ENCODE peak calls at places on chromosomes 16 and 17, in eight cellular contexts. Q is psoas muscle, J is MG63, F is HT1080, E is T-helper 9 cell, G is PC-9, P is anterior cingulate cortex, Y is mesenchymal stem cell. B is an unnamed sample.

GRCh38 chr16:87897563-87898505 is 28.5 kb upstream of the SLC7A5 start:
- DNase-seq in Q (no peak), J (no peak), F (peak), E (peak), G (no peak), P (no peak), Y (no peak), B (no peak)

GRCh38 chr17:78641666-78642065 is 64.5 kb upstream of the DNAH17 start:
- DNase-seq in Q (no peak), J (no peak), F (no peak), E (no peak), G (no peak), P (no peak), Y (no peak), B (no peak)

GRCh38 chr17:19329136-19329535 is 33.4 kb downstream of the B9D1 start:
- DNase-seq in Q (no peak), J (no peak), F (no peak), E (no peak), G (no peak), P (no peak), Y (no peak), B (no peak)

GRCh38 chr17:50397919-50398285 is 579 bp upstream of the LRRC59 start:
- DNase-seq in Q (no peak), J (no peak), F (no peak), E (no peak), G (no peak), P (no peak), Y (no peak), B (no peak)

GRCh38 chr16:27690604-27691003 is 140.7 kb downstream of the KATNIP start:
- DNase-seq in Q (no peak), J (no peak), F (peak), E (no peak), G (peak), P (peak), Y (peak), B (no peak)

GRCh38 chr16:49441366-49441780 is 67.8 kb downstream of the C16orf78 start:
- DNase-seq in Q (peak), J (no peak), F (peak), E (peak), G (no peak), P (no peak), Y (no peak), B (no peak)

GRCh38 chr17:63552211-63552610 is 1.9 kb downstream of the DCAF7 start:
- DNase-seq in Q (no peak), J (no peak), F (no peak), E (no peak), G (no peak), P (no peak), Y (peak), B (no peak)

GRCh38 chr16:46720619-46721018 is 27.5 kb downstream of the MYLK3 start:
- DNase-seq in Q (no peak), J (no peak), F (no peak), E (no peak), G (no peak), P (no peak), Y (no peak), B (no peak)

B was measured in LoVo.